ENCODE peak calls at places on chromosomes 2 and 18, in seven cellular contexts. Q is heart right ventricle; N is A549; M is right atrium auricular region; W is PC-3; S is right cardiac atrium; F is effector memory CD4-positive, alpha-beta T cell. A is an unnamed sample.

GRCh38 chr2:125667630-125668029 is 988.3 kb upstream of the GYPC start:
- DNase-seq in N (no peak), Q (no peak), W (no peak), S (no peak), M (no peak), F (no peak), A (no peak)

GRCh38 chr2:152694161-152694661 is 23.1 kb downstream of the PRPF40A start:
- DNase-seq in N (peak; percentile 12), W (no peak), S (no peak), Q (no peak), F (no peak), M (no peak), A (peak; percentile 53)

GRCh38 chr2:182521453-182522427 is 94.9 kb upstream of the PDE1A start:
- DNase-seq in M (no peak), S (no peak), Q (no peak), W (no peak), N (no peak), F (no peak), A (no peak)

GRCh38 chr2:226489765-226490164 is 309.9 kb downstream of the IRS1 start:
- DNase-seq in W (peak; percentile 80), F (no peak), Q (no peak), S (no peak), M (no peak), N (peak; percentile 23), A (no peak)

GRCh38 chr18:45161850-45162249 is 453.4 kb upstream of the SLC14A2 start:
- DNase-seq in Q (no peak), M (no peak), S (no peak), F (no peak), W (no peak), N (no peak), A (no peak)

GRCh38 chr2:27655155-27655951 is 8.1 kb downstream of the SUPT7L start:
- DNase-seq in Q (no peak), F (no peak), N (peak; percentile 29), S (no peak), W (peak; percentile 89), M (no peak), A (no peak)

GRCh38 chr18:72673242-72673641 is 129.1 kb upstream of the CBLN2 start:
- DNase-seq in M (no peak), S (no peak), W (no peak), N (no peak), Q (no peak), F (no peak), A (no peak)

GRCh38 chr2:217799553-217800432 is 203.0 kb downstream of the TNS1 start:
- DNase-seq in F (no peak), N (no peak), W (no peak), M (peak; percentile 59), S (no peak), Q (no peak), A (no peak)

GRCh38 chr18:49238433-49239042 is 221.9 kb downstream of the DYM start:
- DNase-seq in W (peak; percentile 35), F (no peak), M (no peak), Q (no peak), N (peak; percentile 34), S (no peak), A (no peak)

GRCh38 chr18:79713341-79713740 is 33.7 kb downstream of the CTDP1 start:
- DNase-seq in W (no peak), F (no peak), Q (no peak), S (no peak), N (no peak), M (no peak), A (no peak)

GRCh38 chr18:62396381-62396780 is 71.3 kb downstream of the TNFRSF11A start:
- DNase-seq in Q (no peak), M (no peak), W (peak; percentile 68), F (no peak), S (no peak), N (no peak), A (no peak)

GRCh38 chr2:65025453-65026128 is 30.6 kb upstream of the CEP68 start:
- DNase-seq in W (no peak), S (no peak), M (no peak), Q (no peak), N (no peak), F (no peak), A (no peak)

GRCh38 chr2:83967854-83968253 is 491.2 kb downstream of the SUCLG1 start:
- DNase-seq in W (no peak), N (peak; percentile 12), S (no peak), Q (no peak), M (no peak), F (no peak), A (no peak)

GRCh38 chr2:69466728-69467127 is 29.5 kb upstream of the NFU1 start:
- DNase-seq in S (no peak), N (no peak), W (no peak), Q (no peak), M (no peak), F (no peak), A (no peak)

GRCh38 chr2:188600536-188601210 is 309.0 kb downstream of the GULP1 start:
- DNase-seq in Q (no peak), S (no peak), N (no peak), W (no peak), F (no peak), M (no peak), A (no peak)

GRCh38 chr2:156046900-156047299 is 285.6 kb downstream of the NR4A2 start:
- DNase-seq in F (no peak), Q (no peak), N (no peak), M (no peak), S (no peak), W (peak; percentile 24), A (no peak)

GRCh38 chr2:215931256-215931903 is 82.0 kb downstream of the MREG start:
- DNase-seq in Q (no peak), N (peak; percentile 77), M (peak; percentile 77), W (peak; percentile 93), S (peak; percentile 43), F (no peak), A (peak; percentile 15)

GRCh38 chr18:74310411-74310810 is 5.2 kb upstream of the C18orf63 start:
- DNase-seq in N (peak; percentile 60), Q (no peak), M (no peak), F (no peak), W (peak; percentile 69), S (no peak), A (no peak)

GRCh38 chr2:28469304-28469703 is 26.6 kb upstream of the PLB1 start:
- DNase-seq in S (peak; percentile 30), Q (no peak), N (no peak), F (no peak), M (no peak), W (no peak), A (no peak)

GRCh38 chr18:48279312-48279711 is 129.9 kb downstream of the ZBTB7C start:
- DNase-seq in S (no peak), F (no peak), N (no peak), M (no peak), W (no peak), Q (no peak), A (no peak)

GRCh38 chr18:62106271-62106670 is 80.6 kb downstream of the PIGN start:
- DNase-seq in Q (no peak), M (no peak), S (no peak), F (no peak), W (no peak), N (no peak), A (no peak)

GRCh38 chr2:218518876-218519275 is 49.3 kb downstream of the USP37 start:
- DNase-seq in F (no peak), M (no peak), W (no peak), Q (no peak), N (no peak), S (no peak), A (no peak)

GRCh38 chr18:33665187-33665586 is 87.2 kb downstream of the ASXL3 start:
- DNase-seq in N (no peak), M (no peak), Q (no peak), S (no peak), F (no peak), W (no peak), A (no peak)

GRCh38 chr2:85409719-85410583 is at the start of gene CAPG:
- DNase-seq in S (peak; percentile 51), M (no peak), F (peak; percentile 14), Q (peak; percentile 55), N (peak; percentile 55), W (peak; percentile 85), A (no peak)

GRCh38 chr2:220296174-220296573 is 668.7 kb downstream of the SLC4A3 start:
- DNase-seq in F (no peak), S (no peak), W (no peak), Q (no peak), N (no peak), M (no peak), A (no peak)

GRCh38 chr18:78717766-78718150 is 261.9 kb upstream of the SALL3 start:
- DNase-seq in S (no peak), F (no peak), Q (no peak), M (no peak), N (no peak), W (no peak), A (no peak)

GRCh38 chr2:217335341-217335966 is 475.6 kb upstream of the TNP1 start:
- DNase-seq in Q (no peak), W (peak; percentile 72), N (peak; percentile 10), M (no peak), F (no peak), S (no peak), A (no peak)

GRCh38 chr2:158104903-158105302 is 3.2 kb downstream of the UPP2 start:
- DNase-seq in S (no peak), F (no peak), N (no peak), W (no peak), M (no peak), Q (no peak), A (no peak)

GRCh38 chr2:52895726-52896340 is 871.8 kb upstream of the CHAC2 start:
- DNase-seq in N (no peak), Q (no peak), M (no peak), F (no peak), W (no peak), S (no peak), A (no peak)

GRCh38 chr2:160091381-160091780 is 29.0 kb upstream of the PLA2R1 start:
- DNase-seq in M (no peak), S (no peak), W (peak; percentile 36), N (no peak), F (no peak), Q (no peak), A (no peak)
- H3K9me3 ChIP-seq in M (peaks cover 57% of the 10 kb centered on the region), S (peaks cover 6% of the 10 kb centered on the region), W (peaks cover 8% of the 10 kb centered on the region), N (peaks cover 9% of the 10 kb centered on the region), F (peaks cover 25% of the 10 kb centered on the region), Q (peaks cover 29% of the 10 kb centered on the region), A (peaks cover 23% of the 10 kb centered on the region)

GRCh38 chr18:36758623-36759022 is 70.2 kb downstream of the TPGS2 start:
- DNase-seq in M (no peak), Q (no peak), N (no peak), W (no peak), S (no peak), F (no peak), A (no peak)
- H3K27ac ChIP-seq in M (no peak overlapping the region), Q (no peak overlapping the region), N (no peak overlapping the region), W (no peak overlapping the region), S (no peak overlapping the region), F (no peak overlapping the region), A (no peak overlapping the region)

DNA sequence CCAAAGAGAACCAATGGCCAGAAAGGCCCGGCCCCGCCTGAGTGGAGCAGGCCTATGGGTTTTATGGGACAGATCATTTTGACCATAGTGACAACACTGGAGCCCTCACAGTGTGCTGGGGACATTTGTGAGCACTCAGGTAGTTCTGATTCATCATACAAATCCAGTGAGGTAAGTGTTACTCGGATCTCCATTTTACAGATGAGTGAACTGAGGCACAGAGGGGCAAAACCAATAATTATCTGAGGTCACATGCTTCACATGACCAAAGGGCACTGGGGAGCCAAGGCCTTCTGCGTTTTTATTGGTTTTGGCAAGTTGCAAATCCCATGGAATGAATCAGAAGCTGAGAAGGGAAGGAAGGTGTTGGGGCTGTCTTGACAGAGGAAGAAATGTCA is 111.5 kb upstream of the MGAT5 start:
- DNase-seq in S (no peak), Q (no peak), N (no peak), M (no peak), F (no peak), W (peak; percentile 38), A (no peak)
- H3K4me1 ChIP-seq in S (peaks cover 10% of the 10 kb centered on the region), Q (peaks cover 84% of the 10 kb centered on the region), N (peaks cover 20% of the 10 kb centered on the region), M (peaks cover 94% of the 10 kb centered on the region), F (peaks cover 14% of the 10 kb centered on the region), W (peaks cover 38% of the 10 kb centered on the region), A (peaks cover 49% of the 10 kb centered on the region)

GRCh38 chr2:76316691-76317090 is 606.0 kb upstream of the GCFC2 start:
- DNase-seq in W (no peak), N (no peak), M (no peak), S (no peak), Q (no peak), F (no peak), A (no peak)
- H3K9me3 ChIP-seq in W (no peaks in the 10 kb centered on the region), N (peaks cover 3% of the 10 kb centered on the region), M (no peaks in the 10 kb centered on the region), S (no peaks in the 10 kb centered on the region), Q (no peaks in the 10 kb centered on the region), F (no peaks in the 10 kb centered on the region), A (no peaks in the 10 kb centered on the region)

A was measured in CD8-positive, alpha-beta memory T cell.